ENCODE peak calls at places on chromosomes 6 and 20, in eight cellular contexts. W is NCI-H1694 treated with DMSO at 0.1 percent for 48 hours; J is Kasumi-1; L is SK-N-DZ; X is activated CD4-positive, alpha-beta T cell treated with anti-CD3 and anti-CD28 coated beads, Interleukin-2, amount 50 U/mL, for 1 hour; U is glutamatergic neuron; N is HEK293T; M is ELF-1. F is an unnamed sample.

GRCh38 chr6:12331951-12332749 is 42.0 kb downstream of the EDN1 start:
- DNase-seq in W (no peak), J (peak), L (no peak), X (no peak), U (no peak), N (no peak), M (no peak), F (no peak)

GRCh38 chr6:22227824-22228610 is 68.8 kb downstream of the PRL start:
- DNase-seq in W (no peak), J (no peak), L (no peak), X (no peak), U (no peak), N (no peak), M (no peak), F (no peak)

GRCh38 chr20:31835977-31836852 is 9.2 kb downstream of the FOXS1 start:
- DNase-seq in W (no peak), J (peak), L (no peak), X (no peak), U (no peak), N (peak), M (peak), F (peak)

GRCh38 chr20:46174469-46175126 is 56.5 kb downstream of the CD40 start:
- DNase-seq in W (peak), J (no peak), L (peak), X (peak), U (peak), N (peak), M (peak), F (peak)

GRCh38 chr6:29531668-29532067 is 27.9 kb downstream of the UBD start:
- DNase-seq in W (no peak), J (no peak), L (no peak), X (no peak), U (no peak), N (no peak), M (no peak), F (no peak)

GRCh38 chr6:107209406-107209939 is 94.2 kb upstream of the BEND3 start:
- DNase-seq in W (no peak), J (no peak), L (no peak), X (no peak), U (no peak), N (no peak), M (no peak), F (no peak)

GRCh38 chr6:31401403-31401802 is 2.0 kb upstream of the MICA start:
- DNase-seq in W (no peak), J (no peak), L (no peak), X (no peak), U (no peak), N (no peak), M (peak), F (no peak)

GRCh38 chr20:33602826-33603590 is 59.1 kb upstream of the C20orf144 start:
- DNase-seq in W (no peak), J (no peak), L (no peak), X (no peak), U (no peak), N (no peak), M (no peak), F (no peak)

GRCh38 chr6:81126150-81126549 is 626.3 kb downstream of the TENT5A start:
- DNase-seq in W (no peak), J (no peak), L (no peak), X (no peak), U (no peak), N (no peak), M (no peak), F (no peak)

GRCh38 chr20:19973920-19974620 is 43.1 kb upstream of the NAA20 start:
- DNase-seq in W (no peak), J (peak), L (no peak), X (no peak), U (no peak), N (no peak), M (peak), F (peak)

GRCh38 chr6:68126089-68126749 is 508.9 kb upstream of the ADGRB3 start:
- DNase-seq in W (no peak), J (no peak), L (no peak), X (no peak), U (no peak), N (no peak), M (no peak), F (no peak)

GRCh38 chr6:169921853-169922779 is 170.7 kb downstream of the ERMARD start:
- DNase-seq in W (no peak), J (no peak), L (no peak), X (no peak), U (peak), N (no peak), M (no peak), F (no peak)

GRCh38 chr6:2969549-2969948 is 1.8 kb downstream of the SERPINB6 start:
- DNase-seq in W (no peak), J (no peak), L (no peak), X (no peak), U (no peak), N (no peak), M (no peak), F (no peak)

GRCh38 chr6:168928012-168928411 is 325.6 kb downstream of the THBS2 start:
- DNase-seq in W (no peak), J (no peak), L (no peak), X (no peak), U (no peak), N (no peak), M (no peak), F (no peak)

GRCh38 chr6:135128268-135128914 is 52.7 kb upstream of the MYB start:
- DNase-seq in W (no peak), J (peak), L (no peak), X (peak), U (no peak), N (no peak), M (no peak), F (no peak)

GRCh38 chr20:61744691-61745396 is 320.8 kb downstream of the TAF4 start:
- DNase-seq in W (no peak), J (no peak), L (no peak), X (no peak), U (no peak), N (no peak), M (no peak), F (no peak)

GRCh38 chr6:19851273-19852089 is 14.3 kb downstream of the ID4 start:
- DNase-seq in W (peak), J (peak), L (peak), X (no peak), U (no peak), N (peak), M (peak), F (peak)

GRCh38 chr20:45917790-45918141 is 5.8 kb upstream of the PLTP start:
- DNase-seq in W (no peak), J (no peak), L (no peak), X (no peak), U (no peak), N (no peak), M (no peak), F (no peak)

GRCh38 chr20:46111028-46111835 is 6.9 kb upstream of the CD40 start:
- DNase-seq in W (no peak), J (no peak), L (no peak), X (no peak), U (no peak), N (no peak), M (no peak), F (no peak)